ENCODE peak calls at places on chromosomes 11 and 22, in six cellular contexts. One of them, this sample, is unnamed.

GRCh38 chr11:75632450-75632849 is 36.4 kb downstream of the MAP6 start:
- DNase-seq in sciatic nerve: no peak
- DNase-seq in NCI-H1417: no peak
- DNase-seq in adipocyte: no peak
- DNase-seq in A172: no peak
- DNase-seq in MM.1S: no peak
- DNase-seq in this sample: no peak

GRCh38 chr11:2886191-2886894 is 768 bp upstream of the CDKN1C start:
- DNase-seq in sciatic nerve: peak
- DNase-seq in NCI-H1417: peak
- DNase-seq in adipocyte: no peak
- DNase-seq in A172: no peak
- DNase-seq in MM.1S: no peak
- DNase-seq in this sample: no peak

GRCh38 chr22:33996824-33997223 is 76.5 kb upstream of the LARGE1 start:
- DNase-seq in sciatic nerve: no peak
- DNase-seq in NCI-H1417: no peak
- DNase-seq in adipocyte: no peak
- DNase-seq in A172: no peak
- DNase-seq in MM.1S: no peak
- DNase-seq in this sample: no peak

GRCh38 chr11:117822031-117822521 is 2.5 kb downstream of the FXYD2 start:
- DNase-seq in sciatic nerve: peak
- DNase-seq in NCI-H1417: peak
- DNase-seq in adipocyte: peak
- DNase-seq in A172: peak
- DNase-seq in MM.1S: peak
- DNase-seq in this sample: no peak

GRCh38 chr11:68143310-68143689 is 22.1 kb upstream of the CHKA start:
- DNase-seq in sciatic nerve: no peak
- DNase-seq in NCI-H1417: no peak
- DNase-seq in adipocyte: no peak
- DNase-seq in A172: no peak
- DNase-seq in MM.1S: no peak
- DNase-seq in this sample: no peak

GRCh38 chr11:36354221-36355003 is 58.3 kb downstream of the PRR5L start:
- DNase-seq in sciatic nerve: no peak
- DNase-seq in NCI-H1417: no peak
- DNase-seq in adipocyte: peak
- DNase-seq in A172: peak
- DNase-seq in MM.1S: peak
- DNase-seq in this sample: no peak

GRCh38 chr11:132838621-132839020 is 693.7 kb downstream of the OPCML start:
- DNase-seq in sciatic nerve: no peak
- DNase-seq in NCI-H1417: no peak
- DNase-seq in adipocyte: peak
- DNase-seq in A172: peak
- DNase-seq in MM.1S: no peak
- DNase-seq in this sample: no peak

GRCh38 chr11:93733474-93733873 is 7.8 kb downstream of the TAF1D start:
- DNase-seq in sciatic nerve: no peak
- DNase-seq in NCI-H1417: no peak
- DNase-seq in adipocyte: no peak
- DNase-seq in A172: no peak
- DNase-seq in MM.1S: no peak
- DNase-seq in this sample: no peak

GRCh38 chr11:126194121-126194543 is 17.3 kb downstream of the RPUSD4 start:
- DNase-seq in sciatic nerve: peak
- DNase-seq in NCI-H1417: peak
- DNase-seq in adipocyte: peak
- DNase-seq in A172: peak
- DNase-seq in MM.1S: peak
- DNase-seq in this sample: peak

GRCh38 chr11:66126064-66126463 is 56.0 kb downstream of the PACS1 start:
- DNase-seq in sciatic nerve: no peak
- DNase-seq in NCI-H1417: no peak
- DNase-seq in adipocyte: no peak
- DNase-seq in A172: no peak
- DNase-seq in MM.1S: no peak
- DNase-seq in this sample: no peak

GRCh38 chr22:35154937-35155387 is 89.0 kb downstream of the ISX start:
- DNase-seq in sciatic nerve: peak
- DNase-seq in NCI-H1417: peak
- DNase-seq in adipocyte: peak
- DNase-seq in A172: peak
- DNase-seq in MM.1S: peak
- DNase-seq in this sample: peak

GRCh38 chr11:85718991-85719807 is 33.2 kb upstream of the CCDC89 start:
- DNase-seq in sciatic nerve: peak
- DNase-seq in NCI-H1417: no peak
- DNase-seq in adipocyte: peak
- DNase-seq in A172: peak
- DNase-seq in MM.1S: no peak
- DNase-seq in this sample: peak

GRCh38 chr11:128625766-128626165 is 38.4 kb upstream of the ETS1 start:
- DNase-seq in sciatic nerve: no peak
- DNase-seq in NCI-H1417: no peak
- DNase-seq in adipocyte: no peak
- DNase-seq in A172: no peak
- DNase-seq in MM.1S: no peak
- DNase-seq in this sample: no peak

GRCh38 chr11:59625703-59626102 is 10.1 kb upstream of the OSBP start:
- DNase-seq in sciatic nerve: no peak
- DNase-seq in NCI-H1417: no peak
- DNase-seq in adipocyte: no peak
- DNase-seq in A172: no peak
- DNase-seq in MM.1S: no peak
- DNase-seq in this sample: no peak

GRCh38 chr22:28103596-28103995 is 184.5 kb upstream of the PITPNB start:
- DNase-seq in sciatic nerve: no peak
- DNase-seq in NCI-H1417: no peak
- DNase-seq in adipocyte: peak
- DNase-seq in A172: no peak
- DNase-seq in MM.1S: no peak
- DNase-seq in this sample: no peak

GRCh38 chr11:1293619-1294015 is 15.8 kb downstream of the TOLLIP start:
- DNase-seq in sciatic nerve: peak
- DNase-seq in NCI-H1417: no peak
- DNase-seq in adipocyte: no peak
- DNase-seq in A172: no peak
- DNase-seq in MM.1S: no peak
- DNase-seq in this sample: no peak

GRCh38 chr22:29310863-29311339 is 4.5 kb downstream of the GAS2L1 start:
- DNase-seq in sciatic nerve: peak
- DNase-seq in NCI-H1417: peak
- DNase-seq in adipocyte: peak
- DNase-seq in A172: peak
- DNase-seq in MM.1S: no peak
- DNase-seq in this sample: peak

GRCh38 chr11:64349404-64349803 is 9.4 kb downstream of the CCDC88B start:
- DNase-seq in sciatic nerve: no peak
- DNase-seq in NCI-H1417: no peak
- DNase-seq in adipocyte: no peak
- DNase-seq in A172: no peak
- DNase-seq in MM.1S: no peak
- DNase-seq in this sample: no peak

GRCh38 chr22:35150163-35151107 is 84.5 kb downstream of the ISX start:
- DNase-seq in sciatic nerve: peak
- DNase-seq in NCI-H1417: peak
- DNase-seq in adipocyte: peak
- DNase-seq in A172: peak
- DNase-seq in MM.1S: peak
- DNase-seq in this sample: peak